ENCODE peak calls at places on chromosome 10, in seven cellular contexts. L, O, P, X, E, B and C are unnamed samples.

GRCh38 chr10:23270531-23270930 is 74.1 kb downstream of the C10orf67 start:
- DNase-seq in E (no peak), O (no peak), X (no peak), L (no peak), B (no peak), P (no peak), C (no peak)

GRCh38 chr10:71927669-71928592 is 36.3 kb upstream of the CHST3 start:
- DNase-seq in L (peak), E (no peak), P (no peak), B (no peak), X (no peak), O (no peak), C (no peak)

GRCh38 chr10:132606536-132607316 is 69.1 kb downstream of the INPP5A start:
- DNase-seq in X (no peak), O (no peak), E (peak), L (no peak), B (no peak), P (no peak), C (no peak)

GRCh38 chr10:114019226-114019625 is 24.4 kb upstream of the ADRB1 start:
- DNase-seq in X (no peak), B (no peak), L (no peak), O (no peak), E (no peak), P (no peak), C (no peak)

GRCh38 chr10:517872-518475 is 171.5 kb downstream of the DIP2C start:
- DNase-seq in E (no peak), O (no peak), X (no peak), P (no peak), L (no peak), B (peak), C (no peak)

GRCh38 chr10:80186364-80187012 is 18.8 kb downstream of the ANXA11 start:
- DNase-seq in L (no peak), B (no peak), P (no peak), E (no peak), X (no peak), O (no peak), C (no peak)

GRCh38 chr10:93028881-93029280 is 31.7 kb upstream of the CYP26C1 start:
- DNase-seq in B (no peak), E (peak), X (no peak), P (no peak), O (no peak), L (peak), C (no peak)

GRCh38 chr10:132360766-132361447 is 28.9 kb downstream of the LRRC27 start:
- DNase-seq in O (no peak), L (peak), X (no peak), B (no peak), E (no peak), P (peak), C (peak)

GRCh38 chr10:29731760-29732159 is 97.0 kb upstream of the SVIL start:
- DNase-seq in L (no peak), E (no peak), B (no peak), O (no peak), X (peak), P (no peak), C (no peak)

GRCh38 chr10:60846173-60846572 is 67.9 kb downstream of the CDK1 start:
- DNase-seq in B (no peak), E (peak), O (no peak), X (no peak), P (peak), L (peak), C (no peak)

GRCh38 chr10:104548090-104548489 is 93.0 kb upstream of the SORCS3 start:
- DNase-seq in L (peak), X (no peak), E (peak), P (peak), B (no peak), O (no peak), C (no peak)

GRCh38 chr10:72697711-72698110 is 5.8 kb downstream of the MCU start:
- DNase-seq in L (no peak), O (no peak), E (no peak), P (no peak), X (no peak), B (no peak), C (no peak)

GRCh38 chr10:100339236-100339635 is 7.8 kb upstream of the SCD start:
- DNase-seq in P (no peak), E (no peak), B (no peak), L (no peak), X (no peak), O (no peak), C (no peak)